ENCODE peak calls at places on chromosomes 3 and 15, in four cellular contexts. One of them, this sample, is unnamed.
A peak's percentile ranks its signal among the peaks of the same experiment; 100 is the strongest.

GRCh38 chr3:133475245-133476010 is 75.6 kb downstream of the BFSP2 start:
- DNase-seq in psoas muscle: no peak
- DNase-seq in tibial nerve: peak; percentile 15
- DNase-seq in sigmoid colon: no peak
- DNase-seq in this sample: no peak

GRCh38 chr3:139764936-139765335 is 87.2 kb upstream of the NMNAT3 start:
- DNase-seq in psoas muscle: no peak
- DNase-seq in tibial nerve: no peak
- DNase-seq in sigmoid colon: no peak
- DNase-seq in this sample: no peak

GRCh38 chr3:157119369-157119951 is 40.5 kb downstream of the CCNL1 start:
- DNase-seq in psoas muscle: no peak
- DNase-seq in tibial nerve: no peak
- DNase-seq in sigmoid colon: no peak
- DNase-seq in this sample: no peak

GRCh38 chr3:138079901-138080300 is 35.5 kb downstream of the DZIP1L start:
- DNase-seq in psoas muscle: no peak
- DNase-seq in tibial nerve: no peak
- DNase-seq in sigmoid colon: no peak
- DNase-seq in this sample: no peak

GRCh38 chr15:26115229-26115943 is 252.3 kb upstream of the ATP10A start:
- DNase-seq in psoas muscle: no peak
- DNase-seq in tibial nerve: no peak
- DNase-seq in sigmoid colon: no peak
- DNase-seq in this sample: no peak

GRCh38 chr15:41983221-41983620 is 10.9 kb upstream of the EHD4 start:
- DNase-seq in psoas muscle: no peak
- DNase-seq in tibial nerve: no peak
- DNase-seq in sigmoid colon: no peak
- DNase-seq in this sample: no peak

GRCh38 chr15:48856947-48857346 is 21.0 kb upstream of the EID1 start:
- DNase-seq in psoas muscle: no peak
- DNase-seq in tibial nerve: no peak
- DNase-seq in sigmoid colon: no peak
- DNase-seq in this sample: no peak

GRCh38 chr3:182979719-182980191 is 583 bp downstream of the DCUN1D1 start:
- DNase-seq in psoas muscle: no peak
- DNase-seq in tibial nerve: peak; percentile 11
- DNase-seq in sigmoid colon: peak; percentile 68
- DNase-seq in this sample: peak; percentile 3

GRCh38 chr3:114569186-114569585 is 275.4 kb downstream of the TIGIT start:
- DNase-seq in psoas muscle: no peak
- DNase-seq in tibial nerve: no peak
- DNase-seq in sigmoid colon: no peak
- DNase-seq in this sample: no peak

GRCh38 chr3:159189994-159190669 is 388.3 kb downstream of the MFSD1 start:
- DNase-seq in psoas muscle: no peak
- DNase-seq in tibial nerve: no peak
- DNase-seq in sigmoid colon: no peak
- DNase-seq in this sample: no peak

GRCh38 chr3:156681003-156681402 is 6.6 kb downstream of the TIPARP start:
- DNase-seq in psoas muscle: no peak
- DNase-seq in tibial nerve: no peak
- DNase-seq in sigmoid colon: peak; percentile 66
- DNase-seq in this sample: no peak

GRCh38 chr3:125123906-125124305 is 68.1 kb upstream of the HEG1 start:
- DNase-seq in psoas muscle: no peak
- DNase-seq in tibial nerve: no peak
- DNase-seq in sigmoid colon: no peak
- DNase-seq in this sample: no peak

GRCh38 chr3:11185144-11185543 is 30.9 kb downstream of the HRH1 start:
- DNase-seq in psoas muscle: no peak
- DNase-seq in tibial nerve: no peak
- DNase-seq in sigmoid colon: no peak
- DNase-seq in this sample: no peak
- H3K27ac ChIP-seq in psoas muscle: peak overlapping the region; percentile 32
- H3K27ac ChIP-seq in tibial nerve: peak overlapping the region; percentile 71
- H3K27ac ChIP-seq in sigmoid colon: peak overlapping the region; percentile 54
- H3K27ac ChIP-seq in this sample: no peak overlapping the region

GRCh38 chr15:62416535-62416934 is 251.4 kb upstream of the C2CD4B start:
- DNase-seq in psoas muscle: no peak
- DNase-seq in tibial nerve: no peak
- DNase-seq in sigmoid colon: no peak
- DNase-seq in this sample: no peak

GRCh38 chr15:62415498-62415897 is 250.4 kb upstream of the C2CD4B start:
- DNase-seq in psoas muscle: peak; percentile 60
- DNase-seq in tibial nerve: no peak
- DNase-seq in sigmoid colon: no peak
- DNase-seq in this sample: no peak

GRCh38 chr15:62412634-62413033 is 247.5 kb upstream of the C2CD4B start:
- DNase-seq in psoas muscle: no peak
- DNase-seq in tibial nerve: no peak
- DNase-seq in sigmoid colon: no peak
- DNase-seq in this sample: no peak

GRCh38 chr15:62413147-62413546 is 248.1 kb upstream of the C2CD4B start:
- DNase-seq in psoas muscle: no peak
- DNase-seq in tibial nerve: no peak
- DNase-seq in sigmoid colon: no peak
- DNase-seq in this sample: no peak

DNA sequence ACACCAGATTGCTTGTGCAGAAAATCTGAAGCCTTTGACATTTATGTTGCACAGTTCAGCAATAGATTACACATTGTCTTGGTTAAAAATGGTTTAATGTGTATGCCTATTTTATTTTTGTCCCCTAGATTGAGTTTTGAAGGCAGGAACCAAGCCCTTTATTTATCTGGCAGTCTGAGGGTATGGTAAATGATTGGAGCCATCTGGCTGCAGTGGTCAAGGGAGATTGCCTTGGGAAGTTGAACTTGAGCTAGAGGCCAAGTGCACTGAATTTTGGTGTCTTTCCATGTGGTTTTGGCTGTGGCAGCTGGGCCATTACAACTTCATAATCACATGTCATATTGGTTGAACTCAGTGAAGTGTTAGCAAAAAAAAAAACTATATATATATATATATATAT is 248.7 kb upstream of the C2CD4B start:
- DNase-seq in psoas muscle: no peak
- DNase-seq in tibial nerve: no peak
- DNase-seq in sigmoid colon: no peak
- DNase-seq in this sample: no peak
- H3K27me3 ChIP-seq in psoas muscle: no peaks in the 10 kb centered on the region
- H3K27me3 ChIP-seq in tibial nerve: no peaks in the 10 kb centered on the region
- H3K27me3 ChIP-seq in sigmoid colon: no peaks in the 10 kb centered on the region
- H3K27me3 ChIP-seq in this sample: no peaks in the 10 kb centered on the region

DNA sequence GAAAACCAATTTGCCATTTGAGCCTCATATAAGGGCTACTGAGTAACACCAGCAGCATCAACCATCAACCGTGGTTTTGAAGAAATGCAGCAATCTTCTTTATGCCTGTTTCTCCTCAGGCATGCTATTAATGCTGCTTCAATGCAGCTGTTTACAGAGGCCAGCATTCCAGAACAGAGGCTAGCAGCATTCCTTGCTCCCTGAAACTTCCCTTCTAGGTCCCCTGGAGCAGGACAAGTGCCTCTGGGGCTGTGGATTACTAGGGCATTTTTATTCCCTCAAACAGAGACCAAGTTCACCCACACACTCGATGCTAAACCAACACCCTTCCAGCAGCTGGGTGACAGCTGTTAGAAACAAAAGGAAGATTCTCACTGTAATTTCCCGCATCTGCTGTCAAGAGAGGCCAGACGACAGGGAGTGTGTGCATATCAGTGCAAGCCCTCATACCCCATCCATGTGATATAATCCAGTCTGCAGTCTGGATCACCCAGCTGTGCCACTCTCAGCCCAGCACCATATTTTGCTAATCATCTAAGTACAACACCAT is 57.5 kb downstream of the HOMER2 start:
- DNase-seq in psoas muscle: no peak
- DNase-seq in tibial nerve: no peak
- DNase-seq in sigmoid colon: no peak
- DNase-seq in this sample: no peak
- H3K27ac ChIP-seq in psoas muscle: no peak overlapping the region
- H3K27ac ChIP-seq in tibial nerve: no peak overlapping the region
- H3K27ac ChIP-seq in sigmoid colon: no peak overlapping the region
- H3K27ac ChIP-seq in this sample: no peak overlapping the region

DNA sequence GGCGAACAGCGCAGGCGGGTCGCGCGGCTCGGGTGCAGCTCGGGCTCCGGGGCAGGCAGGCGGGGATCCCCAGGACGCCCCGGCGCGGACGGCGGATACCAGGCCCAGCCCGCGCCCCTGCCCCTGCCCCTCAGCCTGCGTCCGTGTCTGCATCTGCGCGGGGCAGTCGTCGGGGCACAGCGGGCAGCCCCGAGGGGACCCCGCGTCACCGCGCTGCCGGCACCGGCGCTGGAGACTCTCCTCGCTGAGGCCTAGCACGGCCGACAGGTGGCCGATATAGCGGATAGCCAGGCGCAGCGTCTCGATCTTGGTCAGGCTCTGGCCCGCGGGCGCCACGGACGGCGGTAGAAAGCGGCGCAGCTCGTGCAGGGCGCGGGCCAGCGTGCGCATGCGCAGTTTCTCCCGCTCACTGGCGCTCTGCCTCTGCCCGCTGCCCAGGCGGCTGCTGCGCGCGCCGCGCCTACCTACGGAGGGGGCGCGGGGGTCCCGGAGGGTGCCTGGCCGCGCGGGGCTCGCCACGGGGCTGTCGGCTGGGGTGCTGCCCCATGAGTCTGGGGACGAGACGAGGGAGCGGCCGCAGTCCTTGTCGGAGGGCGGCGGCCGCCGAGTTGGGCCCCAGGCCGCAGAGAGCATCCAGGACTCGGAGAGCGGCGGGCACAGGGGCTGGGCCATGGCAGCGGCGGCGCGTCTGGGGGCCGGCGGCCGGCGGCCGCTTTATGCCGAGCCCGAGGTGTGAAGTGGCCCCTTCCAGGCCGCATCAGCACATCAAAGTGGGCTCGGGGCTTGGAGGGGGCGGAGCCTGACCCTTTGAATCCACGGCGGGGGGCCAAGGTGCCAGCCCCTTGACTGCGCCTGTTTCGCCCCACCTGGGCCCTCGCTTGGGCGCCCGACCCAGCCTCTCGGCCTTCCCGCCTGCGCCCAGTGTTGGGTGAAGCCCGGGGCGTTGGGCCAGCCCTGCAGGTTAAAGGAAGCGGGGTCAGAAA is at the start of gene MESP1:
- DNase-seq in psoas muscle: peak; percentile 97
- DNase-seq in tibial nerve: peak; percentile 76
- DNase-seq in sigmoid colon: peak; percentile 96
- DNase-seq in this sample: peak; percentile 90
- H3K27me3 ChIP-seq in psoas muscle: no peaks in the 10 kb centered on the region
- H3K27me3 ChIP-seq in tibial nerve: no peaks in the 10 kb centered on the region
- H3K27me3 ChIP-seq in sigmoid colon: peaks cover 3% of the 10 kb centered on the region
- H3K27me3 ChIP-seq in this sample: no peaks in the 10 kb centered on the region

GRCh38 chr15:64232400-64232799 is 69.6 kb upstream of the PPIB start:
- DNase-seq in psoas muscle: no peak
- DNase-seq in tibial nerve: no peak
- DNase-seq in sigmoid colon: no peak
- DNase-seq in this sample: no peak
- H3K27ac ChIP-seq in psoas muscle: no peak overlapping the region
- H3K27ac ChIP-seq in tibial nerve: no peak overlapping the region
- H3K27ac ChIP-seq in sigmoid colon: no peak overlapping the region
- H3K27ac ChIP-seq in this sample: no peak overlapping the region

GRCh38 chr15:60569596-60569995 is 90.7 kb upstream of the ICE2 start:
- DNase-seq in psoas muscle: no peak
- DNase-seq in tibial nerve: no peak
- DNase-seq in sigmoid colon: no peak
- DNase-seq in this sample: no peak
- H3K27me3 ChIP-seq in psoas muscle: no peaks in the 10 kb centered on the region
- H3K27me3 ChIP-seq in tibial nerve: no peaks in the 10 kb centered on the region
- H3K27me3 ChIP-seq in sigmoid colon: no peaks in the 10 kb centered on the region
- H3K27me3 ChIP-seq in this sample: no peaks in the 10 kb centered on the region

DNA sequence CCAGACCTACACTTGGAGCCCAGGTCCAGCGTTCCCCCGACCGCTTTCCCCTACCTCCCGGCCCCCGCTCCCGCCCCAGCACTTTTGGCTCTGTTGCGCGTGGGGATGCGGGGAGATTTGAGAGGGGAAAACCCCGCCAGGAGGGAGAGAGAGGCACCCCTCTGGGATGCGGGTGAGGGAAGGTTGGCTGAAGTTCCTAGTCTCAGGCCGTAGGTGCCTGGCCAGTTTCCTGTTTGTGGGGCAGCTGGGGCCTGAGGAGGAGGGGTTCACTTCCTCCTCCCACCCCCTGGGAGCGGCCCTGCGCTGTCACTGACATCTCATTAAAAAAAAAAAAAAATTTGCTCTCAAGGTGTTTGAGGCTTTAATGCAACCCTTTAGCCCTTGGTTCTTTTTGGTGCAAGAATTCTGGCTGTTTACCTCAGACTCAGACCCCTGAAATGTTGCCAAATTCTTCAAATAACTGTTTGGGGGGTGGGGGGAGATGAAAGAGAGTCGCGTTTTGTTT is 2.6 kb downstream of the FAM43A start:
- DNase-seq in psoas muscle: peak; percentile 66
- DNase-seq in tibial nerve: no peak
- DNase-seq in sigmoid colon: peak; percentile 75
- DNase-seq in this sample: peak; percentile 58
- H3K27ac ChIP-seq in psoas muscle: peak overlapping the region; percentile 69
- H3K27ac ChIP-seq in tibial nerve: peak overlapping the region; percentile 72
- H3K27ac ChIP-seq in sigmoid colon: peak overlapping the region; percentile 87
- H3K27ac ChIP-seq in this sample: peak overlapping the region; percentile 54

GRCh38 chr3:13677272-13677671 is 128.3 kb downstream of the FBLN2 start:
- DNase-seq in psoas muscle: no peak
- DNase-seq in tibial nerve: no peak
- DNase-seq in sigmoid colon: no peak
- DNase-seq in this sample: no peak
- H3K27me3 ChIP-seq in psoas muscle: peaks cover 12% of the 10 kb centered on the region
- H3K27me3 ChIP-seq in tibial nerve: no peaks in the 10 kb centered on the region
- H3K27me3 ChIP-seq in sigmoid colon: peaks cover 24% of the 10 kb centered on the region
- H3K27me3 ChIP-seq in this sample: no peaks in the 10 kb centered on the region